ENCODE peak calls at places on chromosomes 3 and 15, in seven cellular contexts. One of them, this sample, is unnamed.

GRCh38 chr15:79007066-79007465 is 62.2 kb upstream of the CTSH start:
- DNase-seq in tibial nerve: no peak
- DNase-seq in prostate gland: no peak
- DNase-seq in esophagus squamous epithelium: no peak
- DNase-seq in spleen: peak; percentile 59
- DNase-seq in heart left ventricle: no peak
- DNase-seq in adrenal gland: peak; percentile 41
- DNase-seq in this sample: no peak

GRCh38 chr15:66573719-66574641 is 8.2 kb upstream of the LCTL start:
- DNase-seq in tibial nerve: no peak
- DNase-seq in prostate gland: no peak
- DNase-seq in esophagus squamous epithelium: no peak
- DNase-seq in spleen: peak; percentile 37
- DNase-seq in heart left ventricle: no peak
- DNase-seq in adrenal gland: no peak
- DNase-seq in this sample: peak; percentile 11

GRCh38 chr15:66193066-66193465 is 60.5 kb downstream of the MEGF11 start:
- DNase-seq in tibial nerve: no peak
- DNase-seq in prostate gland: no peak
- DNase-seq in esophagus squamous epithelium: no peak
- DNase-seq in spleen: no peak
- DNase-seq in heart left ventricle: no peak
- DNase-seq in adrenal gland: no peak
- DNase-seq in this sample: no peak

GRCh38 chr3:109113361-109113760 is 4.6 kb downstream of the MORC1 start:
- DNase-seq in tibial nerve: no peak
- DNase-seq in prostate gland: no peak
- DNase-seq in esophagus squamous epithelium: no peak
- DNase-seq in spleen: no peak
- DNase-seq in heart left ventricle: no peak
- DNase-seq in adrenal gland: no peak
- DNase-seq in this sample: no peak

GRCh38 chr3:101813817-101814440 is 34.9 kb downstream of the NXPE3 start:
- DNase-seq in tibial nerve: no peak
- DNase-seq in prostate gland: no peak
- DNase-seq in esophagus squamous epithelium: no peak
- DNase-seq in spleen: no peak
- DNase-seq in heart left ventricle: no peak
- DNase-seq in adrenal gland: no peak
- DNase-seq in this sample: no peak

GRCh38 chr3:196122021-196122687 is 40.3 kb upstream of the TFRC start:
- DNase-seq in tibial nerve: no peak
- DNase-seq in prostate gland: no peak
- DNase-seq in esophagus squamous epithelium: no peak
- DNase-seq in spleen: no peak
- DNase-seq in heart left ventricle: no peak
- DNase-seq in adrenal gland: no peak
- DNase-seq in this sample: no peak

GRCh38 chr3:39443530-39443929 is 23.9 kb upstream of the MOBP start:
- DNase-seq in tibial nerve: no peak
- DNase-seq in prostate gland: no peak
- DNase-seq in esophagus squamous epithelium: no peak
- DNase-seq in spleen: no peak
- DNase-seq in heart left ventricle: no peak
- DNase-seq in adrenal gland: no peak
- DNase-seq in this sample: no peak

GRCh38 chr15:38164061-38164460 is 88.6 kb upstream of the SPRED1 start:
- DNase-seq in tibial nerve: no peak
- DNase-seq in prostate gland: no peak
- DNase-seq in esophagus squamous epithelium: no peak
- DNase-seq in spleen: no peak
- DNase-seq in heart left ventricle: no peak
- DNase-seq in adrenal gland: no peak
- DNase-seq in this sample: no peak

GRCh38 chr15:42368096-42368495 is 8.8 kb downstream of the CAPN3 start:
- DNase-seq in tibial nerve: no peak
- DNase-seq in prostate gland: no peak
- DNase-seq in esophagus squamous epithelium: no peak
- DNase-seq in spleen: no peak
- DNase-seq in heart left ventricle: no peak
- DNase-seq in adrenal gland: no peak
- DNase-seq in this sample: no peak

GRCh38 chr3:152356870-152357276 is 88.1 kb downstream of the MBNL1 start:
- DNase-seq in tibial nerve: no peak
- DNase-seq in prostate gland: no peak
- DNase-seq in esophagus squamous epithelium: no peak
- DNase-seq in spleen: no peak
- DNase-seq in heart left ventricle: no peak
- DNase-seq in adrenal gland: no peak
- DNase-seq in this sample: no peak

GRCh38 chr3:157494581-157495281 is 8.5 kb downstream of the VEPH1 start:
- DNase-seq in tibial nerve: no peak
- DNase-seq in prostate gland: no peak
- DNase-seq in esophagus squamous epithelium: no peak
- DNase-seq in spleen: no peak
- DNase-seq in heart left ventricle: no peak
- DNase-seq in adrenal gland: no peak
- DNase-seq in this sample: no peak

GRCh38 chr3:53030864-53031445 is 14.9 kb downstream of the SFMBT1 start:
- DNase-seq in tibial nerve: no peak
- DNase-seq in prostate gland: no peak
- DNase-seq in esophagus squamous epithelium: no peak
- DNase-seq in spleen: no peak
- DNase-seq in heart left ventricle: no peak
- DNase-seq in adrenal gland: no peak
- DNase-seq in this sample: no peak

DNA sequence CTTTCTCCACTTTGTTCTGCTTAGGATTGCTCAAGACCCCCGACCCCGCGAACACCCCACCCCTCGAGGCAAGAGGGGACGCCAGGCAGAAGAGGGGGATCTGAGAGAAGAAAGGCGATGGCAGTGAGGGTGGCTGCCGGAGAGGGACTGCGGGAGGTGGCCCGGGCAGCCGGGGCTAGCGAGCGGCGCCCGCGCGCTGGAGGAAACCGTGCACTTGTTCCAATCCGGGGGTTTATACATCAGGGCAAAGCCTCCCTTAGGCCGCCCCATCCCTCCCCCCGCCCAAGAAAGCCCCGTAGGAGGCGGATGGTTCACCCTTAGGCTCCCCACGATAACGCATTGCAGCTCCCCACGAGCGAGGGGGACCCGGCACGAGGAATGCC is 475 bp downstream of the ERC2 start:
- DNase-seq in tibial nerve: no peak
- DNase-seq in prostate gland: no peak
- DNase-seq in esophagus squamous epithelium: no peak
- DNase-seq in spleen: no peak
- DNase-seq in heart left ventricle: no peak
- DNase-seq in adrenal gland: no peak
- DNase-seq in this sample: no peak
- H3K4me3 ChIP-seq in tibial nerve: peak overlapping the region; percentile 35
- H3K4me3 ChIP-seq in prostate gland: peak overlapping the region; percentile 33
- H3K4me3 ChIP-seq in esophagus squamous epithelium: peak overlapping the region; percentile 37
- H3K4me3 ChIP-seq in spleen: peak overlapping the region; percentile 32
- H3K4me3 ChIP-seq in heart left ventricle: peak overlapping the region; percentile 60
- H3K4me3 ChIP-seq in adrenal gland: peak overlapping the region; percentile 43
- H3K4me3 ChIP-seq in this sample: peak overlapping the region; percentile 39

GRCh38 chr15:69412274-69412673 is 1.9 kb upstream of the KIF23 start:
- DNase-seq in tibial nerve: no peak
- DNase-seq in prostate gland: no peak
- DNase-seq in esophagus squamous epithelium: no peak
- DNase-seq in spleen: no peak
- DNase-seq in heart left ventricle: no peak
- DNase-seq in adrenal gland: no peak
- DNase-seq in this sample: no peak

GRCh38 chr15:69414702-69415161 is 583 bp downstream of the KIF23 start:
- DNase-seq in tibial nerve: no peak
- DNase-seq in prostate gland: no peak
- DNase-seq in esophagus squamous epithelium: no peak
- DNase-seq in spleen: no peak
- DNase-seq in heart left ventricle: no peak
- DNase-seq in adrenal gland: peak; percentile 72
- DNase-seq in this sample: no peak

GRCh38 chr15:69412701-69413100 is 1.4 kb upstream of the KIF23 start:
- DNase-seq in tibial nerve: no peak
- DNase-seq in prostate gland: no peak
- DNase-seq in esophagus squamous epithelium: no peak
- DNase-seq in spleen: no peak
- DNase-seq in heart left ventricle: no peak
- DNase-seq in adrenal gland: no peak
- DNase-seq in this sample: no peak

GRCh38 chr15:69415381-69415780 is 1.2 kb downstream of the KIF23 start:
- DNase-seq in tibial nerve: no peak
- DNase-seq in prostate gland: no peak
- DNase-seq in esophagus squamous epithelium: no peak
- DNase-seq in spleen: no peak
- DNase-seq in heart left ventricle: no peak
- DNase-seq in adrenal gland: no peak
- DNase-seq in this sample: no peak

DNA sequence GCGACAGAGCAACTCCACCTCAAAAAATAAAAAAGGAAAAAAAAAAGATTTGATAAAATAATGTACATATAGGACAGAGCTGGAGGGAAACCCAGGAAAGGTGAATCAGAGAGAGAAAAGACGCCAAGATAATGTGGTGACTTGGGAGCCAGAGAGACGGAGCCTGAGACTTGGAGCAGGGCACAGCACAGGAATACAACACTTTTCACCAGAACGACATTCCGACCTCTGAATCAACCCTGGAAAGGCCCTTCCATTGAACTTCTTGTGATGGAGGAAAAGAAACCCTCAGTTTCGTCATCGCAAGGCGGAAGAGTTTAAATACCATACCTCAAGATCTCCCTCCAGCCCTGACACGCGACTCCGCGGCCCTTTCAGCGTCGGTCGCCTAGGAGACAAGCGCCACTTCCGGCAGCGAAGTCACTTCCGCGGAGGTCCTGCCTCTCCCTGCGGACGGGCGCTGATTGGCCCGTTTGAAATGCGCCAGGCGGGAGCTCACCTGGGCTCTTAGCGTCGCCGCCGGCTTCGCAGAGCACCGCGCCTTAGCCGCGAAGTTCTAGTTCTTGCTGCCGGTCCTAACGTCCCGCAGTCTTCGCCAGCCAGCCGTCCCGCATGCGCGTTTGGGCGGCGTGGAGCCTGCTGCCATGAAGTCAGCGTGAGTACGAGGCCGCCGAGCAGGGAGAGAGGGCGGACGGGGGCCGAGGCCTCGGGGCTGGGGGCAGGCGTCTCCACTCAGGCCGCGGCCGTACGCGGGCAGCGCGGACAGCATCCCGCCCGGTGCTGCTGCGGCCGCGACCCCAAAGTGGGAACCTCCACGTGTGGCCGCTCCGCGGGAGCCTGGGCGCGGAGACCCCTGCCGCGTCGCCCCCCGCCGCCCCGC is at the start of gene KIF23:
- DNase-seq in tibial nerve: peak; percentile 70
- DNase-seq in prostate gland: peak; percentile 87
- DNase-seq in esophagus squamous epithelium: peak; percentile 47
- DNase-seq in spleen: peak; percentile 98
- DNase-seq in heart left ventricle: peak; percentile 92
- DNase-seq in adrenal gland: peak; percentile 88
- DNase-seq in this sample: peak; percentile 92
- TF ChIP-seq POLR2A in tibial nerve: no peak
- TF ChIP-seq POLR2A in prostate gland: peak; percentile 7
- TF ChIP-seq POLR2A in esophagus squamous epithelium: no peak
- TF ChIP-seq POLR2A in spleen: no peak
- TF ChIP-seq POLR2A in heart left ventricle: no peak
- TF ChIP-seq POLR2A in adrenal gland: no peak
- TF ChIP-seq POLR2A in this sample: no peak

GRCh38 chr15:85408270-85408746 is 27.9 kb downstream of the AKAP13 start:
- DNase-seq in tibial nerve: no peak
- DNase-seq in prostate gland: no peak
- DNase-seq in esophagus squamous epithelium: no peak
- DNase-seq in spleen: no peak
- DNase-seq in heart left ventricle: no peak
- DNase-seq in adrenal gland: no peak
- DNase-seq in this sample: no peak
- H3K4me3 ChIP-seq in tibial nerve: no peak overlapping the region
- H3K4me3 ChIP-seq in prostate gland: no peak overlapping the region
- H3K4me3 ChIP-seq in esophagus squamous epithelium: no peak overlapping the region
- H3K4me3 ChIP-seq in spleen: no peak overlapping the region
- H3K4me3 ChIP-seq in heart left ventricle: no peak overlapping the region
- H3K4me3 ChIP-seq in adrenal gland: no peak overlapping the region
- H3K4me3 ChIP-seq in this sample: no peak overlapping the region

GRCh38 chr3:184314363-184314699 is at the start of gene EIF4G1:
- DNase-seq in tibial nerve: peak; percentile 92
- DNase-seq in prostate gland: peak; percentile 93
- DNase-seq in esophagus squamous epithelium: peak; percentile 57
- DNase-seq in spleen: peak; percentile 98
- DNase-seq in heart left ventricle: peak; percentile 96
- DNase-seq in adrenal gland: peak; percentile 97
- DNase-seq in this sample: peak; percentile 96

GRCh38 chr3:184315871-184316661 is 1.7 kb downstream of the EIF4G1 start:
- DNase-seq in tibial nerve: no peak
- DNase-seq in prostate gland: no peak
- DNase-seq in esophagus squamous epithelium: no peak
- DNase-seq in spleen: no peak
- DNase-seq in heart left ventricle: peak; percentile 28
- DNase-seq in adrenal gland: peak; percentile 47
- DNase-seq in this sample: peak; percentile 75

GRCh38 chr3:184315506-184315867 is 1.1 kb downstream of the EIF4G1 start:
- DNase-seq in tibial nerve: no peak
- DNase-seq in prostate gland: no peak
- DNase-seq in esophagus squamous epithelium: no peak
- DNase-seq in spleen: no peak
- DNase-seq in heart left ventricle: no peak
- DNase-seq in adrenal gland: no peak
- DNase-seq in this sample: no peak

GRCh38 chr3:184316792-184317191 is 2.4 kb downstream of the EIF4G1 start:
- DNase-seq in tibial nerve: no peak
- DNase-seq in prostate gland: no peak
- DNase-seq in esophagus squamous epithelium: no peak
- DNase-seq in spleen: no peak
- DNase-seq in heart left ventricle: peak; percentile 7
- DNase-seq in adrenal gland: no peak
- DNase-seq in this sample: no peak

DNA sequence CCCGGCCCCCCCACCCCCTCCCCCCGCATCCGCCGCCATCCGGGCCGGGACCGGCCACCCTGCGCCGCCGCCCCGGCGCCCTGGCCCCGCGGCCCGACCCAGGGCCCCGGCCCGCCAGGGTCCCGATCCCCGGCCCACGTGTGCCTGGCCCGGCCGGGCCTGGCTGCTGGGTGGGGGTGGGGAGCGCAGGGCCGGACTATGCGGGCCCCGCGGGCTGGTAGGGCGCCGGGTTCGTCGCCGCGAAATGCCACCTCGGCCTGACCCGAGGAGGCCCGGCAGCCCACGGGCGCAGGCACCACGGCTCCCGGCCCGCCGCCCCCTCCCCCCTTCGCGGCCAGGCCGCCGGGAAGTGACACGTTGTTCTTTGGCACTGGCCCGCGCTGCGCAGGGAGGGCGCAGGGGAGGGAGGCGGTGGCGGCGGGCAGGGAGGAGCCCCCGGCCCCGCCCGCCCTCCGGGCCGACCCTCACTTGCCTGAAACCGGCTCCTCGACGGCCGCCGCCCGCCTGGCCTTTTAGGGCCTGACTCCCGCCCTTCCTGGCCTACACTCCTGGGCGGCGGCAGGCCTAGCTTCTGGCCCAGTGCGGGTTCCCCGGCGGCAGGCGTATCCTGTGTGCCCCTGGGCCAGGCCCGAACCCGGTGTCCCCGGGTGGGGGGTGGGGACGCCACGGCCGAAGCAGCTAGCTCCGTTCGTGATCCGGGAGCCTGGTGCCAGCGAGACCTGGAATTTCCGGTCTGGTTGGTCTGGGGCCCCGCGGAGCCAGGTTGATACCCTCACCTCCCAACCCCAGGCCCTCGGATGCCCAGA is 497 bp downstream of the EIF4G1 start:
- DNase-seq in tibial nerve: peak; percentile 70
- DNase-seq in prostate gland: peak; percentile 69
- DNase-seq in esophagus squamous epithelium: peak; percentile 45
- DNase-seq in spleen: peak; percentile 94
- DNase-seq in heart left ventricle: peak; percentile 94
- DNase-seq in adrenal gland: peak; percentile 83
- DNase-seq in this sample: peak; percentile 88
- TF ChIP-seq POLR2A in tibial nerve: peak; percentile 83
- TF ChIP-seq POLR2A in prostate gland: peak; percentile 39
- TF ChIP-seq POLR2A in esophagus squamous epithelium: peak; percentile 19
- TF ChIP-seq POLR2A in spleen: peak; percentile 22
- TF ChIP-seq POLR2A in heart left ventricle: peak; percentile 49
- TF ChIP-seq POLR2A in adrenal gland: peak; percentile 4
- TF ChIP-seq POLR2A in this sample: peak; percentile 74